ENCODE peak calls at places on chromosomes 16 and 17, in six cellular contexts. C is AG09319, G is adrenal gland, Q is GM23338, M is glutamatergic neuron, B is esophagus muscularis mucosa. L is an unnamed sample.

GRCh38 chr16:1011316-1012082 is 29.9 kb downstream of the SOX8 start:
- DNase-seq in G (no peak), Q (no peak), B (no peak), M (no peak), C (no peak), L (no peak)

GRCh38 chr17:165939-166338 is 15.5 kb downstream of the DOC2B start:
- DNase-seq in G (no peak), C (no peak), Q (no peak), M (no peak), B (no peak), L (no peak)

GRCh38 chr16:80387308-80387921 is 153.4 kb upstream of the DYNLRB2 start:
- DNase-seq in B (no peak), G (no peak), Q (no peak), M (no peak), C (no peak), L (no peak)

GRCh38 chr17:83200231-83200699 is 120.9 kb downstream of the METRNL start:
- DNase-seq in G (no peak), B (no peak), M (peak), Q (no peak), C (no peak), L (no peak)

GRCh38 chr16:29987371-29988085 is 7.9 kb downstream of the HIRIP3 start:
- DNase-seq in Q (no peak), G (no peak), M (no peak), B (no peak), C (no peak), L (no peak)

GRCh38 chr17:65657251-65657828 is 95.9 kb upstream of the AXIN2 start:
- DNase-seq in B (no peak), Q (no peak), G (no peak), C (no peak), M (no peak), L (no peak)

GRCh38 chr16:70662991-70663523 is 16.7 kb downstream of the IL34 start:
- DNase-seq in C (no peak), M (no peak), Q (no peak), G (no peak), B (no peak), L (no peak)

GRCh38 chr16:69921125-69921524 is 30.0 kb upstream of the CLEC18A start:
- DNase-seq in M (no peak), Q (no peak), C (no peak), B (no peak), G (no peak), L (no peak)

GRCh38 chr17:1228752-1229353 is 41.4 kb upstream of the BHLHA9 start:
- DNase-seq in G (no peak), M (peak), B (no peak), Q (no peak), C (no peak), L (no peak)

GRCh38 chr16:46582313-46582712 is 38.9 kb downstream of the SHCBP1 start:
- DNase-seq in B (no peak), C (no peak), Q (no peak), M (no peak), G (no peak), L (no peak)

GRCh38 chr16:24685539-24686432 is 43.7 kb upstream of the TNRC6A start:
- DNase-seq in M (peak), B (no peak), C (peak), G (peak), Q (peak), L (peak)

GRCh38 chr16:1548234-1548633 is 14.8 kb downstream of the TMEM204 start:
- DNase-seq in Q (no peak), C (no peak), B (no peak), G (no peak), M (no peak), L (no peak)

GRCh38 chr16:57735755-57736418 is at the start of gene KATNB1:
- DNase-seq in Q (peak), M (no peak), G (no peak), B (no peak), C (no peak), L (no peak)

GRCh38 chr17:77459018-77459755 is 318.4 kb downstream of the SEC14L1 start:
- DNase-seq in G (no peak), B (no peak), Q (no peak), M (no peak), C (no peak), L (no peak)

GRCh38 chr16:84501077-84501735 is 3.3 kb downstream of the MEAK7 start:
- DNase-seq in C (no peak), G (no peak), Q (no peak), M (no peak), B (no peak), L (no peak)

GRCh38 chr17:4900231-4901107 is 1.1 kb downstream of the C17orf107 start:
- DNase-seq in C (no peak), M (peak), B (no peak), Q (peak), G (no peak), L (no peak)

GRCh38 chr17:34997355-34997862 is 17.1 kb downstream of the LIG3 start:
- DNase-seq in C (peak), G (peak), M (no peak), B (no peak), Q (no peak), L (no peak)

GRCh38 chr17:10681866-10682446 is 15.4 kb downstream of the SCO1 start:
- DNase-seq in C (no peak), M (no peak), B (no peak), Q (no peak), G (no peak), L (no peak)

GRCh38 chr17:78825696-78826095 is 14.9 kb downstream of the USP36 start:
- DNase-seq in B (no peak), C (no peak), M (no peak), G (no peak), Q (no peak), L (no peak)

GRCh38 chr16:80208015-80208414 is 332.8 kb upstream of the DYNLRB2 start:
- DNase-seq in B (no peak), Q (no peak), C (no peak), M (no peak), G (no peak), L (no peak)

GRCh38 chr17:7314719-7315569 is at the start of gene GPS2:
- DNase-seq in M (peak), G (peak), Q (peak), C (no peak), B (peak), L (peak)

GRCh38 chr17:21463204-21463661 is 87.1 kb downstream of the KCNJ12 start:
- DNase-seq in G (no peak), M (no peak), Q (no peak), B (no peak), C (no peak), L (peak)

GRCh38 chr16:58366247-58367031 is 25.8 kb upstream of the GINS3 start:
- DNase-seq in C (no peak), B (no peak), G (no peak), M (no peak), Q (no peak), L (no peak)

GRCh38 chr17:13562271-13562800 is 39.4 kb downstream of the HS3ST3A1 start:
- DNase-seq in C (no peak), G (peak), Q (no peak), B (no peak), M (no peak), L (no peak)

GRCh38 chr17:36791961-36792475 is 145.3 kb upstream of the LHX1 start:
- DNase-seq in Q (no peak), M (no peak), C (no peak), B (no peak), G (no peak), L (no peak)

GRCh38 chr17:15289285-15290185 is 24.4 kb upstream of the PMP22 start:
- DNase-seq in B (no peak), G (no peak), C (no peak), Q (no peak), M (no peak), L (no peak)

GRCh38 chr17:7774037-7774659 is 56.6 kb downstream of the DNAH2 start:
- DNase-seq in M (no peak), Q (no peak), C (peak), B (no peak), G (peak), L (no peak)

GRCh38 chr17:49249292-49249794 is 18.8 kb upstream of the PHOSPHO1 start:
- DNase-seq in G (peak), B (no peak), M (no peak), C (no peak), Q (no peak), L (no peak)

GRCh38 chr16:65725156-65725845 is 603.4 kb upstream of the CDH11 start:
- DNase-seq in C (no peak), M (no peak), G (no peak), Q (no peak), B (no peak), L (no peak)

GRCh38 chr16:54194008-54194731 is 92.4 kb downstream of the IRX3 start:
- DNase-seq in B (no peak), Q (peak), C (no peak), M (no peak), G (peak), L (no peak)

GRCh38 chr17:42141382-42141781 is 13.4 kb downstream of the RAB5C start:
- DNase-seq in C (no peak), M (no peak), G (no peak), B (no peak), Q (no peak), L (no peak)

GRCh38 chr16:74776926-74777325 is 2.3 kb upstream of the FA2H start:
- DNase-seq in C (no peak), M (no peak), G (no peak), B (peak), Q (no peak), L (no peak)

GRCh38 chr16:74773431-74774222 is 993 bp downstream of the FA2H start:
- DNase-seq in Q (no peak), G (no peak), C (no peak), B (no peak), M (no peak), L (no peak)

GRCh38 chr16:74771656-74772315 is 2.8 kb downstream of the FA2H start:
- DNase-seq in C (no peak), G (no peak), Q (no peak), B (no peak), M (no peak), L (no peak)

GRCh38 chr16:74775255-74775654 is 635 bp upstream of the FA2H start:
- DNase-seq in M (no peak), C (no peak), G (no peak), Q (no peak), B (no peak), L (no peak)

GRCh38 chr16:74774223-74775139 is at the start of gene FA2H:
- DNase-seq in G (peak), B (peak), Q (peak), C (no peak), M (peak), L (peak)
- TF ChIP-seq CTCF in G (no peak), B (peak), Q (peak), C (no peak), M (peak), L (peak)

GRCh38 chr16:51041546-51041945 is 109.5 kb downstream of the SALL1 start:
- DNase-seq in M (no peak), C (no peak), Q (no peak), G (no peak), B (no peak), L (no peak)

GRCh38 chr16:51035110-51035498 is 116.0 kb downstream of the SALL1 start:
- DNase-seq in Q (peak), G (no peak), B (no peak), M (peak), C (no peak), L (no peak)

GRCh38 chr16:51040637-51041036 is 110.4 kb downstream of the SALL1 start:
- DNase-seq in Q (no peak), C (no peak), M (no peak), G (no peak), B (no peak), L (no peak)

GRCh38 chr16:51035711-51036110 is 115.4 kb downstream of the SALL1 start:
- DNase-seq in Q (no peak), C (no peak), M (no peak), G (no peak), B (no peak), L (no peak)

GRCh38 chr16:51039638-51040331 is 111.3 kb downstream of the SALL1 start:
- DNase-seq in B (no peak), G (no peak), M (no peak), Q (no peak), C (no peak), L (no peak)
- TF ChIP-seq CTCF in B (no peak), G (no peak), M (no peak), Q (peak), C (no peak), L (no peak)

DNA sequence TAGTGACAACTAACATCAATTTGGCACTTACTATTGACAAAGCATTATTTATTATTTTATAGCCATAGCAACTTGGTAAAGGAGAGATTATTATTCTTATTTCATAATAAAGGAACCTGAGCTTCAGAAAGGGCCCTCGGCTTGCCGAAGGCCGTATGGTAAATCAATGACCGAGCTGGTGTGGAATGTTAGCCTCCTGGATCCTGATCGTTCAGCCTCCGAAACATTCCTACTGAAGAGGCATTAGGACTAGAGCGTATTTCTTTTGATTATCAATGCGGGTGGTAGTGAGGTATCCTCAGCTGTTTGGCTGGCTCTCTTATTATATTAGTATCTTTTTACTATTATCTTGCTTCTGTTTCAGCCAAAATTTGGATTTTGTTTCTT is 199.3 kb upstream of the TBX2 start:
- DNase-seq in M (no peak), C (no peak), G (no peak), Q (no peak), B (no peak), L (no peak)
- TF ChIP-seq CTCF in M (no peak), C (no peak), G (no peak), Q (no peak), B (no peak), L (no peak)

GRCh38 chr16:68367034-68367433 is 56.2 kb downstream of the PRMT7 start:
- DNase-seq in B (no peak), Q (peak), M (no peak), C (peak), G (no peak), L (no peak)
- TF ChIP-seq CTCF in B (no peak), Q (peak), M (peak), C (peak), G (peak), L (peak)

DNA sequence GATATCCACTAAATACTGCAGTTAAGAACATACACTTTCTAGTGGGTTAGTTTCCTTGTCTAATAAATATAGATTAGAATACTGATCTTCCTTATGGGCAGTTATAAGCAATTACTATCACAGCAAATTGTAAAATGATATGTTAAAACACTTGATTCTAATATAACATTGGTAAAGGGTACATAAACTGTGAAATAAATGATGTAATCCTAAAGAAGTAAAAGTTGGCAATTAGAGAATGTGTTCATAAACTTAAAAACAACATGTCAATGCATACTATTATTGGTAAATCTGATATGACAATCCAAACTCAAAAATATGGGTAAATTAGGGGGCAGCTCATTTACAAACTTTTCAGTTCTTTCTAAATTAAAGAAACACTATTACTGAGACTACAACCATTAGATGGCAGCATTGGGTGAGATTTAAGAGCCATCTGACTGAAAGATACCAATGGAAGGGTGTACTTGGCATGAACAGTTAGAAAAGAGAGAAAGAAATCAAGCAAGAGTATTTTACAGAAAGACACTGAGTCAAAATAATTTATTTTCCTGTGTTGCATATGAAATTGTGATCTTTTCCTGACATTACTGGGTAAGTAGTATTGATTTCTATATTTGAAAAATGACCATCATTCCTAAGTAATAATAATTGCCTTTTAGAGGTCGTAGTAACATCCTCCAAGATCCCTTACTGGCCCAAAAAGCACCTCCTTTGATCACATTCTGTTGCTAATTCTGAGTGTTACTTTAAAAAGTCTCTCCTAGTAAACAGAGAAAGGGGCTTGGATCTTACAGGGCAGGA is 119.6 kb downstream of the SPAG9 start:
- DNase-seq in G (no peak), M (no peak), C (peak), Q (peak), B (no peak), L (no peak)
- TF ChIP-seq CTCF in G (peak), M (peak), C (peak), Q (peak), B (peak), L (peak)

DNA sequence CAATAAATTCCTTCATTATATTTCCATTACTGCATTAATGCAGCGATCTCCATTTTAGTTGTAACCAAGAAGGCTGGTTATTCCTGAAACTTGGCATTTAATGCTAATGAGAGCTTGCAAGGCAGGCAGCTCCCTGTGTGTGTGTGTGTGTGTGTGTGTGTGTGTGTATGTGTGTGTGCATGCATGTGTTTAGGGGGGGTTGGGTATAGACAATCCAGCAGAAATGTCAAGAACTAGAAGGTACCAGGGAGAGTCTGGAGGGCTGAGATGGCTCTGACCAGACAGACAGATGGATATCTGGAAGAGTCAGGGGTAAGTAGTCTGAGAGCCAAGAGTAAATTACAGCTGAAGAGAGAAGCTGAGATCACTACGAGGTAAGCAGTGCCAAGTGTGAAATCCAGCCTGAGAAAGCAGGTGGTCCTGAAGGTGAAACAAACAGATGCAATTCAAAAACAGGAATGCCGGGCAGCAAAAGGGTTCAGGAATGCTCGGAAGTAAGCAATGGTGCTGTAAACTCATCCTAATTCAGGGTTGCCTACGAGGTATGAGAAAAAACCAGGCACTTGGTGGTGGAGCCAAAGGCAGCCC is 392.9 kb downstream of the CA10 start:
- DNase-seq in C (no peak), G (no peak), B (no peak), Q (no peak), M (no peak), L (no peak)
- TF ChIP-seq CTCF in C (no peak), G (no peak), B (no peak), Q (no peak), M (no peak), L (no peak)

L was measured in type B pancreatic cell.